ENCODE peak calls at places on chromosomes 12 and 14, in four cellular contexts. Q, M, C and R are unnamed samples.

GRCh38 chr14:79514700-79515099 is 696.6 kb downstream of the DIO2 start:
- DNase-seq in M (no peak), C (peak), Q (no peak), R (no peak)

GRCh38 chr14:58362798-58363412 is 32.8 kb upstream of the TOMM20L start:
- DNase-seq in C (peak), Q (peak), M (peak), R (no peak)

GRCh38 chr12:14619731-14620501 is 52.2 kb upstream of the PLBD1 start:
- DNase-seq in C (no peak), Q (no peak), M (no peak), R (no peak)

GRCh38 chr12:108696111-108696995 is 35.0 kb downstream of the CORO1C start:
- DNase-seq in C (no peak), M (no peak), Q (no peak), R (no peak)

GRCh38 chr14:103185051-103186027 is 62.1 kb downstream of the TNFAIP2 start:
- DNase-seq in C (peak), M (peak), Q (peak), R (no peak)

GRCh38 chr12:123139926-123140674 is 10.8 kb downstream of the PITPNM2 start:
- DNase-seq in Q (no peak), C (peak), M (peak), R (no peak)

GRCh38 chr12:31647106-31647505 is 12.4 kb upstream of the ETFBKMT start:
- DNase-seq in M (no peak), C (no peak), Q (no peak), R (no peak)

GRCh38 chr12:56487448-56488040 is 417 bp downstream of the GLS2 start:
- DNase-seq in Q (no peak), C (peak), M (peak), R (no peak)

GRCh38 chr14:81981311-81981675 is 447.6 kb upstream of the SEL1L start:
- DNase-seq in M (no peak), Q (no peak), C (no peak), R (no peak)

GRCh38 chr14:81986005-81986404 is 452.4 kb upstream of the SEL1L start:
- DNase-seq in M (peak), Q (no peak), C (no peak), R (no peak)

GRCh38 chr14:81982056-81982455 is 448.4 kb upstream of the SEL1L start:
- DNase-seq in Q (no peak), M (no peak), C (no peak), R (peak)

DNA sequence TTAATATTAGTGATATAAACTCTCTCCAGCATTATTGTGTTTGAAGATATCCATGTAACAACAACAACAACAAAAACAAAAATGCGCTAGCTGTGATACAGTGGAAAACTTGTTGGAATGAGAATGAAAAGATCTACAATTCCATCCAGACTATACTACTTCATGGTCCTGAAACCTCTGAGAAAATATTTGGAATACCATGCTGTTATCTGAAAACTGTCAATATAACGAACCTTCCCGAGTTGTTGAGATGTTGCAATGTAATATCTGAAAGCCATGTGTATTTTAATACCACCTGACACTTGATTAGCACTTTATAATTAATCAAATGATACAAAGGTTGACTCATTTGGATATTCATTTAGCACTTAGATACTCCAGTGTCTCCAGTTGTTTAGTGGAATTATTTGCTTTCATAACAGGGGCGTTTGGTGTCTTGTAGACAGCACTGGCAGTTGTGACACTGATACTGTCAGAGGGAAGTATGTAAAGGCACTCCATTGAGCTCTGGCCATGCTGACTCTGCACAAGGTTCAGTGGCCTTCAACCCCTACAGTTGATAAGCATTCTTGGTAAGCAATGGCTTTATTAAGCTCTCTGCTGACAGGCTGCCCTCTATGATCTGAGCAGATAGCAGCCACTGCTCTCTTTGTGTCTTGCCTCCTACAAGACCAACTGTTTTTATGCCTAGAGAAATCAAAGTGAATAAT is 447.1 kb upstream of the SEL1L start:
- DNase-seq in C (no peak), M (peak), Q (no peak), R (no peak)
- TF ChIP-seq POLR2AphosphoS5 in C (no peak), M (no peak), Q (no peak), R (no peak)

GRCh38 chr12:84435682-84436081 is 476.9 kb downstream of the SLC6A15 start:
- DNase-seq in C (no peak), Q (no peak), M (no peak), R (no peak)

DNA sequence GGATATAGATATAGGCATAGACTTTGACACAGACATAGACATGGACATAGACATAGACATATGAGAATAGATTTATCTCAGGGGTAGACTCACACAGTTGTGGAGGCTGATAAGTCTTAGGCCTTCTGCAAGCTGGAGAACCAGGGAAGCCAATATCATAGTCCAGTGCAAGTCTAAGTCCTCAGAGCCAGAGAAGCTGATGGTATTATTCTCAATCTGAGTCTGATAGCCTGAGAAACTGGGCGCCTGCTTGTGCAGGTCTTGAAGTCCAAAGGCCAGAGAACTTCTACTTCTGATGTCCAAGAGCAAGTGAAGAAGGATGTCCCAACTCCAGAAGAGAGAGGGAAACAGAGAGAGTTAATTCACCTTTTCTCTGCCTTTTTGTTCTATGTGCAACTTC is 476.5 kb downstream of the SLC6A15 start:
- DNase-seq in M (no peak), C (no peak), Q (no peak), R (no peak)
- H3K4me3 ChIP-seq in M (no peak), C (no peak), Q (no peak), R (no peak)

GRCh38 chr12:52059582-52060497 is 8.6 kb downstream of the NR4A1 start:
- DNase-seq in C (no peak), M (no peak), Q (no peak), R (no peak)
- TF ChIP-seq POLR2AphosphoS5 in C (no peak), M (no peak), Q (no peak), R (no peak)

DNA sequence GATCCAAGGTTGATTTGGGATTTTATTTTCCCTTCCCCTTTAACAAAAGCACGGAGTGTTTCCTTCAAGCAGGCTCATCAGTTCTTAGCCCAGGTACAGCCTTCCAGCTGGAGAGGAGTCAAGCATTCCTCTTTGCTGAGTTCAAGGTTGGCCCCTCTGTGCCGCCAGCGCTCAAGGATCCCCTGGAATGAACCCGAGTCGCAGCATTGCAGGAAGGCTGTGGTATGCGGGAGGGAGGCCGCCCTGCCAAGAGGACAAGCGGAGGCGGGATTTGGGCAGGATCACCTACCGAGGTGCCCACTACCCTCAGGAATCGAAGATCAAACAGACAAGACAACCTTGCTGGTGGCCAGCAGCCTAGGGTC is 53.9 kb upstream of the NCOR2 start:
- DNase-seq in C (peak), Q (no peak), M (no peak), R (no peak)
- H3K4me3 ChIP-seq in C (no peak), Q (no peak), M (no peak), R (no peak)

DNA sequence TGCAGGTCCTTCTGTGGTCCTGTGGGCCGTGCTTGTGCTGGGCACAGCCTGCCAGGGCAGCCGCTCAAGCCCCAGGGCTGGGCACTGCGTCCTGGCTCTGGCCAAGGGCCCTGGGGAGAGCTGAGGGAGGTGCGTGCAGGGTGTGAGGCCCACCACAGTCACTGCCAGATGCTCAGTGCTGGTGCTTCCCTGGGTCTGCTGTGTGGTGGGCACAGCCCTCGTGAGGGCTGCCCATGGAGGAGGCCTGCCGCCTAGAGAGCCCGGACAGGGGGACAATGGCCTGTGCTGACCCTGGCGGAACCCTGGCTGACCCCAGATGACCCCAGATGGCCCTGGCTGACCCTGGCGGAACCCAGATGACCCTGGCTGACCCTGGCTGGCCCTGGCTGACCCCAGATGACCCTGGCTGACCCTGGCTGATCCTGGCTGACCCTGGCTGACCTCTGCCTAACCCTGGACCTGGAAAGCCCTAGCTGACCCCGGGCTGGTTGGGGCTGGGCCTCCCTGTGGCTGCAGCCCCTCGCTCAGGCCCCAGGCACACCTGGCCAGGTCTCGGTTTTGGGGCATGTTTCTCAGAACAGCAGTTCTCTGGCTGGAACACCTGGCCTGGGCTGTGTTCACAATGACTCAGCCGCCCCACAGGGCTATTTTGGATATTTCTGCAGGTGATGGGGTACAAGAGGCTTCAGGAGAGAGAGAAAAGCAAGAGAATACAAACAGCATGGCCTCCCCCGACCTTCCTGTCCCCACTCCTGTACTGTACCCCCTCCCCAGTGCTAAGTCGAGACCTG is 55.4 kb downstream of the TMEM121 start:
- DNase-seq in C (no peak), M (no peak), Q (no peak), R (no peak)
- TF ChIP-seq POLR2AphosphoS5 in C (no peak), M (no peak), Q (no peak), R (no peak)

GRCh38 chr14:105168979-105169507 is 467 bp upstream of the JAG2 start:
- DNase-seq in M (no peak), Q (no peak), C (peak), R (no peak)

GRCh38 chr14:105167303-105168092 is 1.1 kb downstream of the JAG2 start:
- DNase-seq in Q (no peak), C (peak), M (no peak), R (no peak)

GRCh38 chr14:105168496-105168978 is at the start of gene JAG2:
- DNase-seq in M (no peak), Q (no peak), C (peak), R (no peak)

GRCh38 chr14:105166571-105167302 is 1.8 kb downstream of the JAG2 start:
- DNase-seq in C (no peak), Q (no peak), M (no peak), R (no peak)

DNA sequence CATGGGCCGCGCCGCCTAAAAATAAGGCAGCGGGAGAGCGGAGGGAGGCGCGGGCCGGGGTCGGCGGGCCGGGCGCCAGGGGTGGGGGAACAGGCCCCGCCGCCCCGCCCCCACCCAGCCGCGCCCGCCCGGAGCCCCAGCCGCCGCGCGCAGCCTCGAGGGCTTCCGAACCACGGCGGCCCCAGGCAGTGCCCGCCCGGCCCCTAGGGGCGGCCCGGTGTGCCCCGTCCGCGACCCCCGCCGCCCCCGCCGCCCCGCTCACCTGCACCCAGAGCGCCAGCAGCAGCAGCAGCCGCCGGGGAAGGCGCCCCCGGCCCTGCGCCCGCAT is 519 bp downstream of the JAG2 start:
- DNase-seq in M (no peak), Q (no peak), C (peak), R (no peak)
- H3K4me3 ChIP-seq in M (no peak), Q (peak), C (peak), R (peak)

DNA sequence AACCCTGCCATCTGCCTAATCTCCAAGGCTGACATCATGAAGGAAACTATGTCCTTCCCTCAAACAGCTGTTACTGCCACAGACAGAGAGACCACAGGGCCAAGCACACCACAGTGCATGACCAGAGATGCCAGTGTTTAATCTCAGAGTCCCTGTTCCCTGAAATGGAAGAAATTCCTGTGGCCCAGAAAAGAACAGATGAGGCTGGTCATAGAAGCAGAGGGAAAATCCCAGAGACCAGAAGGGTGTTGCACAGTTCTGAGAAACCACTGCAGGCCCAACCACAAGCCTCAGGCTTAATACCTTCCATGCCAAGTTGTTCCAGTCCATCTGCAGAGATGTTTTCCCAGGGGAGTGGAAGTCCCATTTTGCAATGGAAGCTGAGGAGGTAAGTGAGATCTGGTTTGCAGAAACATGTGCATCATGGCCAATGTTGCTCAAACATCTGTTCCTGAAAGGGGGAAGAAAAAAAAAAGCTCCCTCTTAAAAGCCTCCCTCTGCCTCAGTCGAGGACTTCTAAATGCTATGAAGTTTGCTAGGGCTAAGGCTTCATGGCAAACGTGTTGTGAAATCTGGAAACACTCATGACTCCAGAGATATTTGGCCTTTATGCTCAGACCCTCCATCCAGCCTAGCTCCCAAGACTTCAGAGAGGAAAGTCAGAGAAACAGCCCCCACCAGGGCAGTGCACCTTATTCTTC is 98.6 kb downstream of the SCARB1 start:
- DNase-seq in M (no peak), Q (no peak), C (no peak), R (no peak)
- TF ChIP-seq POLR2AphosphoS5 in M (no peak), Q (no peak), C (no peak), R (no peak)

DNA sequence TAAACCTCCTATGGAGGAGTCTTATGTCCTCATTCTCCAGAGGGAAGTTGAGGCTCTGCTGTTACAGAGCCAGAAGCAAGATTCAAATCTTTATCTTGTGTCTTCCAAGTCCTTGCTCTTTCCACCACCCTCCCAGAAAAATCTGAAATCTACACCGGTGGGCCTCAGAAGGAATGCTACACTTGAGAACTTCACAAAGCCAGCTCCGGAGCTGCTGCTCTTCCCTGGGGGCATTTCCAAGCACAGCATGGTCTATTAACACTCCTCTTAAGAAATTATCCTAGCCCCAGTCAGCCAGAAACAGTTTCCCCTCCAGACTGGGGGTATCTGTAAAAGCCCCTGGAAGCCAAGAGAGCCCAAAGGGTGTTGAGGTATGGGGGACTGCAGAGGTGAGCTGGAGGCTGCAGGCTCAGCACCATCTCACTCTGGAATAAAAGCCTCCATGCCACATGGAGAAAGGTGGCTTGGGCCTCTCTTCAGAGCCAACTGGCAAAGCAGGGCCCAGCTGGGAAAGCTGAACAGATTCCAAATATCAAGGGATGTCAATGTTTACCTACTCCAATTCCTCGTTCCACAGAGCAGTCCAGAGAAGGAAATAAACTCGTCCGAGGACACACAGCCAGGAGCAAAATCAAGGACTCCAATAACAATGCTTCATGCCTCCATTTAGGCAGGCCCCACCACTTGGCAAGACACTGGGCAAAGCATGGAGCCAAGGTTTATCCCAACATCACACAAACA is 36.1 kb upstream of the PNMA1 start:
- DNase-seq in M (no peak), C (no peak), Q (no peak), R (peak)
- H3K4me3 ChIP-seq in M (no peak), C (no peak), Q (no peak), R (peak)

GRCh38 chr12:66188584-66189475 is at the start of gene IRAK3:
- DNase-seq in C (peak), M (no peak), Q (no peak), R (no peak)
- TF ChIP-seq POLR2AphosphoS5 in C (no peak), M (no peak), Q (no peak), R (no peak)

GRCh38 chr12:53207042-53207441 is at the start of gene ITGB7:
- DNase-seq in M (no peak), C (peak), Q (no peak), R (no peak)
- H3K4me3 ChIP-seq in M (no peak), C (no peak), Q (no peak), R (no peak)